ENCODE peak calls at places on chromosomes 4 and X, in five cellular contexts. P is tibial nerve, J is astrocyte of the cerebellum, O is brain microvascular endothelial cell, C is H7. V is an unnamed sample.

GRCh38 chr4:87853108-87853507 is 20.3 kb downstream of the MEPE start:
- DNase-seq in P (no peak), J (peak), O (peak), C (peak), V (peak)

GRCh38 chr4:65654976-65655375 is 15.3 kb downstream of the EPHA5 start:
- DNase-seq in P (no peak), J (no peak), O (no peak), C (no peak), V (no peak)

GRCh38 chrX:154714925-154715324 is 36.0 kb downstream of the GAB3 start:
- DNase-seq in P (no peak), J (no peak), O (peak), C (peak), V (peak)

GRCh38 chr4:13523591-13524503 is 20.5 kb downstream of the NKX3-2 start:
- DNase-seq in P (no peak), J (no peak), O (no peak), C (peak), V (no peak)

GRCh38 chr4:82780398-82781231 is 18.0 kb downstream of the SCD5 start:
- DNase-seq in P (peak), J (no peak), O (peak), C (no peak), V (peak)

GRCh38 chr4:89598602-89599001 is 238.4 kb downstream of the SNCA start:
- DNase-seq in P (no peak), J (no peak), O (no peak), C (peak), V (peak)

GRCh38 chr4:125891597-125892258 is 577.0 kb downstream of the FAT4 start:
- DNase-seq in P (no peak), J (peak), O (peak), C (no peak), V (peak)

GRCh38 chrX:13376857-13377441 is 57.1 kb upstream of the ATXN3L start:
- DNase-seq in P (no peak), J (peak), O (peak), C (no peak), V (peak)

GRCh38 chrX:37659047-37659446 is 26.5 kb upstream of the XK start:
- DNase-seq in P (no peak), J (no peak), O (no peak), C (no peak), V (no peak)

GRCh38 chr4:10160280-10160856 is 43.8 kb upstream of the WDR1 start:
- DNase-seq in P (no peak), J (no peak), O (peak), C (peak), V (peak)

GRCh38 chrX:74246524-74246923 is 57.5 kb upstream of the ZCCHC13 start:
- DNase-seq in P (no peak), J (no peak), O (no peak), C (no peak), V (peak)

GRCh38 chrX:26557691-26558321 is 341.8 kb downstream of the MAGEB5 start:
- DNase-seq in P (no peak), J (no peak), O (no peak), C (peak), V (no peak)

GRCh38 chr4:63922146-63922545 is 487.1 kb downstream of the TECRL start:
- DNase-seq in P (no peak), J (no peak), O (no peak), C (no peak), V (no peak)

GRCh38 chr4:16516796-16517413 is 290.6 kb upstream of the TAPT1 start:
- DNase-seq in P (peak), J (peak), O (peak), C (peak), V (peak)

GRCh38 chr4:150501983-150502382 is 80.0 kb upstream of the MAB21L2 start:
- DNase-seq in P (no peak), J (no peak), O (no peak), C (no peak), V (peak)

GRCh38 chr4:7392438-7393374 is 42.0 kb downstream of the PSAPL1 start:
- DNase-seq in P (peak), J (peak), O (peak), C (peak), V (peak)

GRCh38 chr4:128315756-128316520 is 28.3 kb upstream of the PGRMC2 start:
- DNase-seq in P (no peak), J (no peak), O (no peak), C (no peak), V (no peak)

GRCh38 chr4:66071911-66072310 is 401.6 kb upstream of the EPHA5 start:
- DNase-seq in P (no peak), J (peak), O (no peak), C (no peak), V (no peak)

GRCh38 chr4:140427104-140427918 is at the start of gene CLGN:
- DNase-seq in P (no peak), J (peak), O (peak), C (peak), V (peak)

GRCh38 chr4:124203613-124204284 is 508.8 kb downstream of the ANKRD50 start:
- DNase-seq in P (no peak), J (peak), O (peak), C (no peak), V (peak)

DNA sequence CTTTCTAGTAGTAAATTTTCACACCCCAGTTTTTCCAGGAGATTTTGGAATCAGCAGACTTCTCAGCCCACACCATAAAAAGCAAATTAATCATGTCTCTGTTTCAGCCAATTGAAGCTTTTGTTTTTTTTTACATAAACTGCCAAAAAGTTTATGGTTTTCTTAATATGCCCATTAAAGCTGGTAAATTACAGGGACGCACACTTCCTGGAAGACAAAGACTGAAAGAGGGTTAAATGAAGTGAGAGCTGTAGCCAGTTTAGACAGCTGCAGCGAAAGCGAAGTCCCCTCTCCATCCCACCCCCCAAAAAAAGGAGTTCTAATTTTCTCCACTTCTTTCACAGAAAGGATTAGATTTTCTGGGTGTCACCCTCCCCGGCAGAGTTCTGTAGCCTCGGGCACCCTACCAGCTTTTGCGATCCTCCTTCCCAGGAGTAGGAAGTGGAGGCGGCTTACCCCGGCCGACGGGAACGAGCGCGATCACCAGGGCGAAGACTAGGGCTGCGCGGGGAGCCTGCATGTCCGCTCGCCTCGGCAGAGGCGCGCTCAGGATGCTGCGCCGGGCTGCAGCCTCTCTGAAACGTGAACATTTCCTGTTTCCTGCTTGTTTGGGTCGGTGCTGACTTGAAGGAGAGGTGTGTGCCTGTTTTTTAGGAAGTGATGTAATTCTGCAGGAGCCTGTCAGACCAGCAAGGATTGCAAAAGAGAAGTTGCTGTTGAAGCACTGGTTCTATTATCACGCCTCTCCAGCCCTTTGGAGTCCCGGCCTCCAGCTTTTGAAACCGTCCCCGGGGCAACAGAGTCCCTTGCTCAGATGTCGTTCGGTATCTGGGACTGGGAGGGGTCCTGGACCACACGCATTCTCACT is at the start of gene TMEM154:
- DNase-seq in P (peak), J (peak), O (peak), C (peak), V (peak)
- H3K4me3 ChIP-seq in P (peak), J (peak), O (peak), C (peak), V (peak)

GRCh38 chr4:122832732-122833131 is 6.1 kb downstream of the FGF2 start:
- DNase-seq in P (no peak), J (no peak), O (no peak), C (no peak), V (no peak)

GRCh38 chr4:122831515-122832196 is 5.0 kb downstream of the FGF2 start:
- DNase-seq in P (no peak), J (no peak), O (no peak), C (no peak), V (peak)

GRCh38 chr4:122833999-122834398 is 7.4 kb downstream of the FGF2 start:
- DNase-seq in P (no peak), J (no peak), O (no peak), C (no peak), V (no peak)

GRCh38 chr4:122838034-122838433 is 11.4 kb downstream of the FGF2 start:
- DNase-seq in P (no peak), J (no peak), O (no peak), C (no peak), V (no peak)

DNA sequence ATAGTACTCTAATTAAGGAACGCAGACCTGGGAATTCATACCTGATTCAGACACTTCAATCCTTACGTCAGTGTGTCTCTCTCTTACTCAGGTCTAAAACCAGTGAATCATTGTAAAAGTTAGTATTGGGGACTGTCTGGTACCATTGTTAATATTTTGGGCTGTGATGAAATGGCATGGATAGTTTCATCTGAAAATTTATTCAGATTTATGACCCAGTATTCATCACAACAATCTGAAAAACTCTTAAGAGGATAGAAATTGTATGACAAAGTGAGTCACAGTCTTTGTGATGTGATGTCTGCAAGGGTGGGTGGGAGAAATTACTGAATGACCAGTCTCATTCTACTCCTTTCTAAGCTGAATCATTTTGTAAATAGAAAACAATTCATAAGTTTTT is 10.3 kb downstream of the FGF2 start:
- DNase-seq in P (no peak), J (no peak), O (peak), C (no peak), V (no peak)
- H3K4me3 ChIP-seq in P (no peak), J (no peak), O (no peak), C (no peak), V (no peak)

DNA sequence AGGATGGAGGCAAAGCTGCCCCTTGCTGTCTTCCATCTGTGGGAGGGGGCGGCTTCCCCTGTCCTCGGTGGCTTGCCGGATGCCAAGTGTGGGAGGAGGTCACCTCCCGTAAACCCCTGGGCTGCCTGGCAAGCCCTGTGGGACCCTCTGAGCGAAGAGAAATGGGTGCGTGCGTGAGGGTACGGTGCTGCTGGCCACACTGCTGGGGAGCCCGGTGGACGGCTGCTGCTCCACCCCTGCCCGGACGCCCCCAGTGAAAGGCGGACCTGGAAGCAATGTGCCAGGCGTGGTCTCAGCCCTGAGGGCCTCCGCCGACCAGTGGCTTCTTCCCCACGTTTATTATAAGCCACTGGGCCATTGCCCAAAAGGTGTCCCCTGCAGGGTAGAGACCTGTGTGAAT is 4.6 kb upstream of the IDUA start:
- DNase-seq in P (no peak), J (no peak), O (no peak), C (no peak), V (no peak)
- H3K4me3 ChIP-seq in P (no peak), J (no peak), O (no peak), C (no peak), V (no peak)

GRCh38 chr4:77155631-77156345 is 1.2 kb upstream of the CCNG2 start:
- DNase-seq in P (no peak), J (no peak), O (no peak), C (no peak), V (no peak)
- H3K4me3 ChIP-seq in P (peak), J (peak), O (peak), C (peak), V (peak)

V was measured in fibroblast of the aortic adventitia.